ENCODE peak calls at places on chromosomes 7 and 10, in eight cellular contexts. S, F, H, C, Y, G, J and U are unnamed samples.

GRCh38 chr7:106178593-106179134 is 66.6 kb upstream of the SYPL1 start:
- DNase-seq in S (no peak), F (no peak), H (no peak), C (no peak), Y (peak), G (peak), J (no peak), U (peak)

GRCh38 chr7:137609500-137609899 is 237.3 kb downstream of the DGKI start:
- DNase-seq in S (no peak), F (no peak), H (no peak), C (no peak), Y (no peak), G (no peak), J (no peak), U (no peak)

GRCh38 chr10:1570652-1571051 is 166.7 kb downstream of the ADARB2 start:
- DNase-seq in S (no peak), F (no peak), H (peak), C (no peak), Y (no peak), G (no peak), J (no peak), U (no peak)

GRCh38 chr7:46383605-46384004 is 462.5 kb upstream of the IGFBP3 start:
- DNase-seq in S (no peak), F (no peak), H (no peak), C (no peak), Y (no peak), G (peak), J (no peak), U (peak)

GRCh38 chr10:22849077-22849810 is 78.6 kb upstream of the ARMC3 start:
- DNase-seq in S (no peak), F (peak), H (peak), C (peak), Y (peak), G (peak), J (no peak), U (peak)

GRCh38 chr7:121103091-121103490 is 114.6 kb downstream of the CPED1 start:
- DNase-seq in S (no peak), F (no peak), H (no peak), C (no peak), Y (no peak), G (no peak), J (no peak), U (no peak)

GRCh38 chr7:7946486-7946885 is 22.1 kb upstream of the GLCCI1 start:
- DNase-seq in S (no peak), F (no peak), H (no peak), C (no peak), Y (no peak), G (no peak), J (no peak), U (peak)

GRCh38 chr10:24762966-24763623 is 39.4 kb upstream of the ARHGAP21 start:
- DNase-seq in S (peak), F (no peak), H (no peak), C (no peak), Y (peak), G (peak), J (no peak), U (no peak)

DNA sequence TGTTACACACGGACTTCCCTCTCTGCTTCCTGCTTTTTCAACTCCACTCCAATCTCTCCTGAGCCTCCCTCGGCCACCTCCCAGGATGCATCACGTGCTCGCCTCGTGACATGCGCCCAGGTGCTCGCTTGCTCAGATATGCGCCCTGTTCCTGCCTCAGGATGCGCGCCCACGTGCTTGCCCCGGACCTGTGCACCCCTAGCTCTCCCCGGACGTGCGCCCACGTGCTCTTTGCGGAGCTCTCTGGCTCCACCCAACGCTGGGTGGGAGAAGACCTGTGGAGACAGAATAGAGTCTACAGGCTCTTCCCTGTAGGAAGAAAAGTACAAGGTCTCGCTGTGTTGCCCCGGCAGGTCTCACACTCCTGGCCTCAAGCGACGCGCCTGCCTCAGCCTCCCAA is 23.1 kb downstream of the PARD3 start:
- DNase-seq in S (no peak), F (no peak), H (no peak), C (no peak), Y (no peak), G (no peak), J (no peak), U (no peak)
- TF ChIP-seq CTCF in S (no peak), F (no peak), H (no peak), C (no peak), Y (no peak), G (no peak), J (no peak), U (no peak)

GRCh38 chr10:129870042-129870757 is 93.9 kb downstream of the EBF3 start:
- DNase-seq in S (no peak), F (no peak), H (no peak), C (no peak), Y (no peak), G (no peak), J (no peak), U (no peak)
- TF ChIP-seq CTCF in S (no peak), F (no peak), H (no peak), C (no peak), Y (no peak), G (no peak), J (no peak), U (no peak)

GRCh38 chr10:83562381-83562780 is 576.9 kb upstream of the GHITM start:
- DNase-seq in S (no peak), F (no peak), H (no peak), C (no peak), Y (no peak), G (no peak), J (no peak), U (no peak)

GRCh38 chr10:83564889-83565588 is 574.3 kb upstream of the GHITM start:
- DNase-seq in S (no peak), F (no peak), H (no peak), C (no peak), Y (no peak), G (no peak), J (no peak), U (no peak)
- TF ChIP-seq CTCF in S (no peak), F (no peak), H (no peak), C (no peak), Y (no peak), G (no peak), J (no peak), U (no peak)

GRCh38 chr10:69864321-69864720 is 62.6 kb downstream of the COL13A1 start:
- DNase-seq in S (no peak), F (no peak), H (no peak), C (no peak), Y (peak), G (peak), J (no peak), U (peak)

GRCh38 chr10:69862882-69863530 is 61.3 kb downstream of the COL13A1 start:
- DNase-seq in S (no peak), F (no peak), H (no peak), C (no peak), Y (no peak), G (no peak), J (no peak), U (no peak)

GRCh38 chr10:69860290-69860689 is 58.6 kb downstream of the COL13A1 start:
- DNase-seq in S (no peak), F (no peak), H (no peak), C (no peak), Y (no peak), G (no peak), J (no peak), U (no peak)

GRCh38 chr10:69863580-69863979 is 61.9 kb downstream of the COL13A1 start:
- DNase-seq in S (no peak), F (no peak), H (no peak), C (no peak), Y (peak), G (peak), J (no peak), U (peak)

GRCh38 chr10:69861251-69862240 is 59.8 kb downstream of the COL13A1 start:
- DNase-seq in S (no peak), F (no peak), H (no peak), C (no peak), Y (peak), G (peak), J (no peak), U (peak)
- TF ChIP-seq CTCF in S (peak), F (no peak), H (peak), C (no peak), Y (peak), G (peak), J (no peak), U (peak)

DNA sequence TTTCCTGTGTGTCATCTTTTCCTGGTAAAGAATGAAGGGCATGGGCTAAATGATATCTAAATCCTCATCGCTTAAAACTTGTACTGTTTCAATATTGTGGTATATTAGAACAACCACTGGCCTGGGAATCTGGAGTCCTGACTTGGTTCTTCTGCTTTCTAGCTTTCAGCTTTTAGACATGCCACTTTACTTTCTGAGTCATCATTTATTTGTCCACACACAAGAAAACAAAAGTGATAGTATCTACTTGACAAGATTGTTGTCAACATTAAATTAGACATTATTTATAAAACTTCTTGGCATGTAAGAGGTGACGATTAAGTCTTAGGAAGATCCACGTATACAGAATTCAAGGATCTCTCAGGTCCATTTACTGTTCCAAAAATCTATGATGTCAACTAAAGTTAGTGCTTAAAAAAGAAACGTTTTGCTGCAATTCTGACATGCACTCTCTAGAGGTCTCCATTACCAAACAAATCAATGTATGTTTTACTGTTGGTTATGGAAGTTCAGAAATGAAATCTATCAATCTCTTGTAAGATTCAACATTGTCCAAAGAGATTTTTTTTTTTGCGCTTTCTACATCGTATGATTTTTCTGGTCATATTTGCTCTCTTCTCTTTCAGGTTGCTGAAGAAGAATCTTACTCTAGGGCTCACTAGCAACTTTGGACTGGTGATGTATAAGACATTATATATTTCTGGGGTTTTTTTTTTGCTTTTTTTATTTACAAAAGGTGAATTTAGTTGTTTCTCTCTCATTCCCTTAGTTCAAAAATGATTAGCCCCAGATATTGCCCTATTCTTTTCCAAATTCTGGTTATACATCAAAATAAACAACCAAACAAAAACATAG is 53.6 kb upstream of the DYNC1I1 start:
- DNase-seq in S (no peak), F (no peak), H (no peak), C (no peak), Y (peak), G (no peak), J (no peak), U (peak)
- TF ChIP-seq CTCF in S (peak), F (no peak), H (peak), C (peak), Y (no peak), G (peak), J (no peak), U (peak)

DNA sequence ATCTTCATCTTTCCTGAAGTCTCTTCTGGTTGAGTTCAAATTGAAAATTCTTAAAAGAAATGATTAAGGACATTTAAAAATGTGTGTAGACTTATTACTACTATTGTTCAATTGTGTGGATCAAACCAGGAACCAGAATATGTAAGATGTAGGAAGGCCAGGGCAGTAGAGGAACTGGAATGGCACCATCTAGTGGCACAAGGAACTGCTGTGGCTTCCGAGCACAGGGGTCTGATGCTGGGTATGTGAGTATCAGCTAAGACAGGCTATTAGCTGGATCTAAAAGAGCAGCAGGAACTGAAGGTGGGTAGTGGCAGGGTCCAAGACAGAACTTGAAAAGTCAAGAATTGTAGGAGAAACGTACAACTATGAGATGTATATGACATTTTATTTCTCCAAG is 247.3 kb downstream of the SEMA3A start:
- DNase-seq in S (peak), F (no peak), H (no peak), C (no peak), Y (no peak), G (peak), J (no peak), U (peak)
- TF ChIP-seq CTCF in S (peak), F (no peak), H (no peak), C (no peak), Y (peak), G (peak), J (no peak), U (peak)

GRCh38 chr7:100048680-100049079 is 894 bp upstream of the ZSCAN21 start:
- DNase-seq in S (no peak), F (no peak), H (no peak), C (no peak), Y (no peak), G (no peak), J (no peak), U (peak)

GRCh38 chr7:100049441-100050291 is at the start of gene ZSCAN21:
- DNase-seq in S (peak), F (peak), H (peak), C (peak), Y (peak), G (peak), J (peak), U (peak)

GRCh38 chr7:100040575-100040974 is 9.0 kb upstream of the ZSCAN21 start:
- DNase-seq in S (no peak), F (no peak), H (no peak), C (no peak), Y (no peak), G (no peak), J (no peak), U (no peak)

DNA sequence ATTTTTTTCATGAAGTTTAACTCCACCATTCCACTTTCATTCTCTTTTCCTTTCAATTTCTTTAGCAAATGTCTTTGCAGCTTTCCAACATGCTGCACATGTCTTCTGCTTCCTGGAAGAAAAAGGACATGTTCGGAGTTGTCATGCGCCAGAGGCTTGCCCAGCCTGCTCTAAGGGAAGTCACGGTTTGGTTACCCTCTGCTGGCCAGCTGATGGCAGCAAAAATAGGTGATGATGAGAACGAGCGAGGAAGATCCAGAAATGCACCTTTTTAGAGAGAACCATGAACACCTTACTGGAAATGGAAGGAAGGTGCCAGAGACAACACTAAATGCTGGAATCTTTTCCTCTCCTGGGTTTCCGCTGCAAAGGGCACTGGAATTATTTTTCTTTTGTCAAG is 4.9 kb upstream of the ZSCAN21 start:
- DNase-seq in S (no peak), F (no peak), H (no peak), C (no peak), Y (no peak), G (peak), J (no peak), U (peak)
- TF ChIP-seq CTCF in S (no peak), F (no peak), H (no peak), C (no peak), Y (no peak), G (no peak), J (no peak), U (peak)

GRCh38 chr7:148964510-148965267 is 63.6 kb downstream of the PDIA4 start:
- DNase-seq in S (no peak), F (no peak), H (no peak), C (no peak), Y (peak), G (no peak), J (no peak), U (no peak)

GRCh38 chr7:148962823-148963582 is 65.3 kb downstream of the PDIA4 start:
- DNase-seq in S (peak), F (peak), H (peak), C (peak), Y (peak), G (peak), J (peak), U (peak)

GRCh38 chr7:148962515-148962822 is 65.8 kb downstream of the PDIA4 start:
- DNase-seq in S (no peak), F (no peak), H (no peak), C (no peak), Y (no peak), G (no peak), J (no peak), U (no peak)

GRCh38 chr7:148963583-148964509 is 64.5 kb downstream of the PDIA4 start:
- DNase-seq in S (no peak), F (peak), H (no peak), C (no peak), Y (peak), G (no peak), J (no peak), U (no peak)

DNA sequence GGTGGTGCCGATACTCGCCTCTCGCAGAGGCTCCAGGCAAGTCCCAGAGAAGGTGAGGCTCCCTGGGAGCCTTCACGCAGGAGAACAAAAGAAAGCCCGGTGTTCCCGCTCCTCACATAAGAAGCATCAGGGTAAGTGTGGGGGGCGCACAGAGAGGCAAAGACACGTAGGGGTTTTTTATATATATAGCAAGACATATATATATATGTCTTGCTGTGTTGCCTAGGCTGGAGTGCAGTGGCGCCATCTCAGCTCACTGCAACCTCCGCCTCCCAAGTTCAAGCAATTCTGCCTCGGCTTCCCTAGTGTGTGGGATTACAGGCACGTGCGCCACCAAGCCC is 61.3 kb downstream of the PDIA4 start:
- DNase-seq in S (no peak), F (no peak), H (no peak), C (no peak), Y (no peak), G (no peak), J (no peak), U (no peak)
- TF ChIP-seq CTCF in S (no peak), F (no peak), H (no peak), C (no peak), Y (no peak), G (no peak), J (no peak), U (no peak)